ENCODE peak calls at places on chromosomes 11 and 22, in five cellular contexts. Z is astrocyte of the cerebellum, F is GM06990, V is choroid plexus epithelial cell, T is A673. B is an unnamed sample.

GRCh38 chr11:83285131-83285770 is 916 bp downstream of the CCDC90B start:
- DNase-seq in Z (no peak), F (no peak), V (no peak), T (no peak), B (no peak)

GRCh38 chr11:65204646-65205601 is 23.2 kb downstream of the CAPN1 start:
- DNase-seq in Z (no peak), F (peak), V (peak), T (peak), B (peak)

GRCh38 chr11:45933131-45933821 is 10.8 kb downstream of the LARGE2 start:
- DNase-seq in Z (peak), F (no peak), V (no peak), T (no peak), B (peak)

GRCh38 chr22:50018608-50019291 is 6.2 kb upstream of the IL17REL start:
- DNase-seq in Z (no peak), F (no peak), V (no peak), T (no peak), B (no peak)

GRCh38 chr11:119551726-119552510 is 128.9 kb upstream of the THY1 start:
- DNase-seq in Z (no peak), F (no peak), V (no peak), T (no peak), B (no peak)

GRCh38 chr22:23268139-23268712 is 87.9 kb downstream of the BCR start:
- DNase-seq in Z (no peak), F (no peak), V (no peak), T (no peak), B (no peak)

GRCh38 chr22:45131749-45132148 is 32.0 kb upstream of the NUP50 start:
- DNase-seq in Z (no peak), F (no peak), V (no peak), T (no peak), B (no peak)

GRCh38 chr22:19761500-19762314 is 1.1 kb downstream of the TBX1 start:
- DNase-seq in Z (no peak), F (no peak), V (no peak), T (no peak), B (no peak)

GRCh38 chr11:12581923-12582322 is 92.3 kb upstream of the TEAD1 start:
- DNase-seq in Z (peak), F (no peak), V (peak), T (peak), B (peak)

GRCh38 chr11:13029872-13030271 is 20.8 kb downstream of the RASSF10 start:
- DNase-seq in Z (no peak), F (no peak), V (no peak), T (no peak), B (no peak)

GRCh38 chr11:116792869-116793475 is 1.3 kb upstream of the APOA5 start:
- DNase-seq in Z (no peak), F (no peak), V (peak), T (no peak), B (no peak)

GRCh38 chr11:44130751-44131150 is 35.3 kb downstream of the EXT2 start:
- DNase-seq in Z (no peak), F (no peak), V (peak), T (peak), B (no peak)

GRCh38 chr11:17544181-17544622 is at the start of gene USH1C:
- DNase-seq in Z (no peak), F (no peak), V (no peak), T (no peak), B (no peak)

GRCh38 chr11:92269021-92269420 is 44.4 kb downstream of the FAT3 start:
- DNase-seq in Z (peak), F (no peak), V (peak), T (no peak), B (no peak)

GRCh38 chr11:57248780-57249383 is 11.8 kb upstream of the APLNR start:
- DNase-seq in Z (no peak), F (no peak), V (peak), T (peak), B (peak)

GRCh38 chr11:121929581-121929980 is 186.4 kb downstream of the BLID start:
- DNase-seq in Z (peak), F (no peak), V (peak), T (peak), B (no peak)

GRCh38 chr22:30969532-30970355 is 679 bp downstream of the TUG1 start:
- DNase-seq in Z (peak), F (no peak), V (peak), T (peak), B (peak)

GRCh38 chr11:72015511-72016061 is 16.9 kb downstream of the IL18BP start:
- DNase-seq in Z (no peak), F (no peak), V (peak), T (no peak), B (no peak)

GRCh38 chr11:66258473-66258893 is 10.0 kb upstream of the RAB1B start:
- DNase-seq in Z (no peak), F (no peak), V (no peak), T (no peak), B (no peak)
- TF ChIP-seq CTCF in Z (no peak), F (no peak), V (no peak), T (peak), B (no peak)

GRCh38 chr11:396948-397548 is 3.0 kb downstream of the PKP3 start:
- DNase-seq in Z (peak), F (peak), V (peak), T (no peak), B (peak)
- TF ChIP-seq CTCF in Z (peak), F (peak), V (peak), T (no peak), B (peak)

GRCh38 chr11:105219269-105219668 is 79.7 kb upstream of the CARD18 start:
- DNase-seq in Z (no peak), F (no peak), V (no peak), T (peak), B (peak)
- TF ChIP-seq CTCF in Z (no peak), F (no peak), V (no peak), T (peak), B (no peak)

DNA sequence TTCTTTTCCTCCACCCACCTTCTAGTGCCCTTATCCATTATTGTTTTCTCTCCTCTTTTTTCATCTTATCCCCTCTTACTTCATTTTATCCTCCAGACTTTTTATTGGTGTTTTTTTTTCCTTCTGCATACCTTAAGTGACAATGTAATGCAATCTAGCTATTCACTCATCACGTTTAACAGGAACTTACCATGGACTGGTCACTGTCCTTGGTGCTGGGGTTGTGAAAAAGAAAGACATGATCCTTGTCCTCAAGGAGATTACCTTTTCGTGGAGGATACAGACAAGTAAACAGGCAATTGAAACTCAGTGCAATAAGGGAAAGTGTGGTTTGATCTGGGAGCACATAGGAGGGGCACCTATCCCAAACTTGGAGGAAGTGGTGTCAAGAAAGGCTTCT is 20.7 kb downstream of the SYT9 start:
- DNase-seq in Z (no peak), F (no peak), V (peak), T (no peak), B (no peak)
- TF ChIP-seq CTCF in Z (no peak), F (no peak), V (no peak), T (no peak), B (no peak)

GRCh38 chr11:33321483-33321882 is 64.3 kb downstream of the HIPK3 start:
- DNase-seq in Z (no peak), F (no peak), V (no peak), T (no peak), B (peak)

GRCh38 chr11:33320814-33321330 is 63.7 kb downstream of the HIPK3 start:
- DNase-seq in Z (no peak), F (no peak), V (no peak), T (no peak), B (no peak)

GRCh38 chr11:33324211-33324985 is 67.2 kb downstream of the HIPK3 start:
- DNase-seq in Z (no peak), F (no peak), V (no peak), T (no peak), B (peak)

GRCh38 chr11:33325456-33325855 is 68.3 kb downstream of the HIPK3 start:
- DNase-seq in Z (no peak), F (no peak), V (no peak), T (no peak), B (no peak)

GRCh38 chr11:33323421-33323820 is 66.2 kb downstream of the HIPK3 start:
- DNase-seq in Z (no peak), F (no peak), V (no peak), T (no peak), B (no peak)
- TF ChIP-seq CTCF in Z (no peak), F (no peak), V (no peak), T (peak), B (no peak)

GRCh38 chr22:41822289-41823057 is 10.4 kb upstream of the SREBF2 start:
- DNase-seq in Z (peak), F (peak), V (peak), T (peak), B (peak)
- TF ChIP-seq CTCF in Z (peak), F (peak), V (peak), T (peak), B (peak)

DNA sequence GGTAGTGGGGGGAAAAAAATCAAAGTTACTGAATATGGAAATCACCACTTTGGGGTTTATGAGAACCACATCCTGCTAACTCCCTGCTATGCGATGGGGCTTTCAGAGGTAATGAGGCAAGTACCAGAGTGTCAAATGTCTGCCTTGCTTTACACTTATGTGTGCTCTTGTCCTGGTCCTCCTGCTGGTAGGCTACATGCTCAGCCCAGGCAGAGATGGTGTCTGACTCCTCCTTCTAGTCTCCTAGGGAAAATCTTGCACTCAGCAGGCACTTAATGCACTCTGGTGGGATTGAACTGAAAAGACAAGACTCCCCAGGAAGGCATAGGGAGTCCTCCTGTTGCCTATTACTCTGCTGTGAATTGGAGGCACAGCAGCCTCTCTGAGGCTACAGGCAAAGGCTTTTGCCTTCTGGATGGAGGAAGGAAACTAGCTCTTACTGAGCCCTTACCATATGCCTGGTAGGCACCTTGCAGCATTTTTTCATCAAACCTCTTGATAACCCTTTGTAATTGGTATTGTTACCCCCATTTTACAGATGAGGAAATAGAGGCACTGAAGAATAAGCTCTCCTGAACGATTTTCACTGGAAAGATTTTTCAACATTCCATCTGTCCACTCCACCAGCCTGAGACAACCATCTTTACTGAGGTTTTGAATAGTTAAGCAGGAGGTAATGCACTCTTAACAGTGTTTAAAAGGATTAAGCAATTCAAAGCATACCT is 132.1 kb upstream of the PAX6 start:
- DNase-seq in Z (peak), F (peak), V (no peak), T (peak), B (peak)
- TF ChIP-seq CTCF in Z (peak), F (no peak), V (no peak), T (no peak), B (no peak)

DNA sequence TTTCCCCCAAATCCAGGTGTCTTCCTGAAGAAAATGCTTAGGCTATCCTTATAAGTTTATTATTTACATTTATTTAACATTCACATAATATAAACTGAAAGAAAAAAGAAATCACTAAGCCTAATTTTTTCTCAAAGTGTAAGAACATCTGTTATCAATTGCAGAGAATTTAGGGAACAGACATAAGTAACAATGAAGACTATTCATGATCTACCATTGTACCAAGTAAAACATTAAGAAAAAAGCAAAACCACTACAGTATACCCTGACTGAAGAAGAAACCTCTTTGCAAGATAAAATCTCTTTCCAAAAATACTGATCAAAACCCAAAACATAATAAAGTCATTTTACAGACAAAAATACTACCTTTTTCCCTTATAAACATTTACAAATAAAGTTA is 60.5 kb downstream of the NUP98 start:
- DNase-seq in Z (no peak), F (no peak), V (no peak), T (no peak), B (no peak)
- TF ChIP-seq CTCF in Z (no peak), F (no peak), V (no peak), T (no peak), B (no peak)

GRCh38 chr11:27904358-27905055 is 203.4 kb downstream of the KIF18A start:
- DNase-seq in Z (no peak), F (no peak), V (no peak), T (no peak), B (no peak)
- TF ChIP-seq CTCF in Z (no peak), F (no peak), V (no peak), T (no peak), B (no peak)